ENCODE peak calls at places on chromosome 20, in five cellular contexts. B, S, H, P and Z are unnamed samples.

GRCh38 chr20:58321205-58321604 is 11.7 kb downstream of the RAB22A start:
- ATAC-seq in B (no peak), S (peak), H (no peak), P (peak), Z (no peak)

GRCh38 chr20:760751-761417 is 7.4 kb downstream of the SLC52A3 start:
- ATAC-seq in B (peak), S (peak), H (peak), P (no peak), Z (peak)

GRCh38 chr20:15889073-15889923 is 684.0 kb downstream of the KIF16B start:
- ATAC-seq in B (no peak), S (no peak), H (no peak), P (no peak), Z (peak)

GRCh38 chr20:31721408-31722332 is 998 bp downstream of the BCL2L1 start:
- ATAC-seq in B (no peak), S (no peak), H (no peak), P (no peak), Z (no peak)

GRCh38 chr20:58267389-58268215 is 39.1 kb upstream of the ANKRD60 start:
- ATAC-seq in B (no peak), S (no peak), H (no peak), P (no peak), Z (no peak)

GRCh38 chr20:53657732-53658131 is 64.1 kb upstream of the ZNF217 start:
- ATAC-seq in B (no peak), S (no peak), H (no peak), P (no peak), Z (no peak)

GRCh38 chr20:22489614-22490286 is 94.6 kb downstream of the FOXA2 start:
- ATAC-seq in B (no peak), S (no peak), H (no peak), P (no peak), Z (no peak)

GRCh38 chr20:53879048-53879684 is 191.2 kb downstream of the BCAS1 start:
- ATAC-seq in B (no peak), S (peak), H (no peak), P (no peak), Z (no peak)

GRCh38 chr20:3839328-3839727 is 7.3 kb upstream of the MAVS start:
- ATAC-seq in B (no peak), S (no peak), H (peak), P (no peak), Z (no peak)

GRCh38 chr20:58397429-58397828 is 8.4 kb downstream of the VAPB start:
- ATAC-seq in B (no peak), S (no peak), H (no peak), P (no peak), Z (no peak)

GRCh38 chr20:58293453-58293852 is 16.1 kb upstream of the RAB22A start:
- ATAC-seq in B (no peak), S (no peak), H (peak), P (no peak), Z (no peak)

GRCh38 chr20:35333606-35334005 is 41.4 kb upstream of the FAM83C start:
- ATAC-seq in B (no peak), S (no peak), H (peak), P (no peak), Z (no peak)

GRCh38 chr20:906703-907102 is 9.4 kb downstream of the ANGPT4 start:
- ATAC-seq in B (no peak), S (no peak), H (peak), P (no peak), Z (no peak)

GRCh38 chr20:24651171-24651972 is 181.9 kb downstream of the SYNDIG1 start:
- ATAC-seq in B (no peak), S (no peak), H (no peak), P (no peak), Z (no peak)

GRCh38 chr20:13260620-13261279 is 39.7 kb downstream of the ISM1 start:
- ATAC-seq in B (no peak), S (peak), H (no peak), P (no peak), Z (no peak)

GRCh38 chr20:51661609-51662178 is 106.5 kb downstream of the ATP9A start:
- ATAC-seq in B (peak), S (peak), H (no peak), P (peak), Z (peak)